ENCODE peak calls at places on chromosomes 6 and 20, in nine cellular contexts. K is lung; E is effector memory CD4-positive, alpha-beta T cell; H is stimulated activated CD4-positive, alpha-beta T cell treated with anti-CD3 and anti-CD28 coated beads, Interleukin-4, amount 100 ng/mL, for 1 hour; Y is A172; U is midbrain; W is GM03348; O is NCI-H1092; R is sciatic nerve. X is an unnamed sample.

GRCh38 chr6:108811490-108811889 is 36.7 kb upstream of the ARMC2 start:
- DNase-seq in K (no peak), E (no peak), H (no peak), Y (no peak), U (no peak), W (no peak), O (no peak), R (no peak), X (no peak)

GRCh38 chr6:139161169-139161568 is 26.3 kb downstream of the HECA start:
- DNase-seq in K (peak), E (peak), H (no peak), Y (no peak), U (no peak), W (peak), O (no peak), R (no peak), X (peak)

GRCh38 chr20:24446811-24447210 is 22.6 kb upstream of the SYNDIG1 start:
- DNase-seq in K (no peak), E (no peak), H (no peak), Y (no peak), U (no peak), W (no peak), O (no peak), R (no peak), X (no peak)

GRCh38 chr6:169812257-169812644 is 60.8 kb downstream of the ERMARD start:
- DNase-seq in K (peak), E (no peak), H (no peak), Y (no peak), U (no peak), W (no peak), O (no peak), R (no peak), X (no peak)

GRCh38 chr6:118787746-118788419 is 106.1 kb upstream of the ASF1A start:
- DNase-seq in K (no peak), E (no peak), H (no peak), Y (no peak), U (no peak), W (peak), O (no peak), R (no peak), X (no peak)

GRCh38 chr6:82237013-82237412 is 10.5 kb downstream of the IBTK start:
- DNase-seq in K (no peak), E (no peak), H (no peak), Y (no peak), U (no peak), W (no peak), O (no peak), R (no peak), X (no peak)

GRCh38 chr6:29559524-29560287 is at the start of gene UBD:
- DNase-seq in K (no peak), E (no peak), H (no peak), Y (no peak), U (no peak), W (no peak), O (no peak), R (no peak), X (no peak)

GRCh38 chr6:168704678-168705077 is 263.7 kb downstream of the SMOC2 start:
- DNase-seq in K (no peak), E (no peak), H (no peak), Y (no peak), U (no peak), W (no peak), O (no peak), R (no peak), X (no peak)

GRCh38 chr6:97726378-97726777 is 443.4 kb upstream of the MMS22L start:
- DNase-seq in K (no peak), E (no peak), H (no peak), Y (no peak), U (no peak), W (peak), O (peak), R (no peak), X (no peak)

GRCh38 chr20:13200767-13201500 is 20.1 kb upstream of the ISM1 start:
- DNase-seq in K (no peak), E (no peak), H (no peak), Y (no peak), U (no peak), W (no peak), O (peak), R (no peak), X (peak)

GRCh38 chr6:29976588-29977424 is 34.5 kb downstream of the HLA-A start:
- DNase-seq in K (peak), E (no peak), H (peak), Y (peak), U (peak), W (peak), O (peak), R (peak), X (no peak)

GRCh38 chr6:135883045-135883444 is 31.5 kb downstream of the PDE7B start:
- DNase-seq in K (no peak), E (no peak), H (no peak), Y (peak), U (no peak), W (no peak), O (no peak), R (no peak), X (no peak)

GRCh38 chr6:40276176-40276575 is 311.0 kb downstream of the LRFN2 start:
- DNase-seq in K (no peak), E (no peak), H (no peak), Y (no peak), U (no peak), W (no peak), O (peak), R (no peak), X (no peak)